ENCODE peak calls at places on chromosomes 6 and 20, in six cellular contexts. E is foreskin fibroblast, K is heart left ventricle, G is endothelial cell of umbilical vein, D is NT2/D1, J is thyroid gland. X is an unnamed sample.

GRCh38 chr6:39855356-39855995 is 63.3 kb downstream of the DAAM2 start:
- DNase-seq in E (peak), K (no peak), G (no peak), D (no peak), J (no peak), X (no peak)

GRCh38 chr20:20872420-20872819 is 160.0 kb upstream of the RALGAPA2 start:
- DNase-seq in E (no peak), K (no peak), G (no peak), D (no peak), J (no peak), X (no peak)

GRCh38 chr20:32622585-32623468 is 37.7 kb upstream of the NOL4L start:
- DNase-seq in E (no peak), K (no peak), G (no peak), D (no peak), J (no peak), X (no peak)

GRCh38 chr6:53647437-53648094 is 18.0 kb downstream of the KLHL31 start:
- DNase-seq in E (no peak), K (no peak), G (no peak), D (no peak), J (no peak), X (peak)

GRCh38 chr20:62123450-62124118 is 1.3 kb downstream of the LSM14B start:
- DNase-seq in E (no peak), K (no peak), G (peak), D (no peak), J (peak), X (no peak)

GRCh38 chr20:56411759-56412472 is at the start of gene CASS4:
- DNase-seq in E (peak), K (peak), G (peak), D (no peak), J (no peak), X (peak)

GRCh38 chr6:168388641-168389633 is 52.0 kb upstream of the SMOC2 start:
- DNase-seq in E (no peak), K (no peak), G (no peak), D (no peak), J (no peak), X (no peak)

GRCh38 chr6:13402711-13403110 is 74.4 kb upstream of the TBC1D7 start:
- DNase-seq in E (no peak), K (no peak), G (no peak), D (no peak), J (no peak), X (no peak)

GRCh38 chr6:143772110-143772509 is 71.0 kb upstream of the LTV1 start:
- DNase-seq in E (no peak), K (no peak), G (no peak), D (no peak), J (no peak), X (no peak)

GRCh38 chr6:165805067-165805525 is 142.1 kb upstream of the PDE10A start:
- DNase-seq in E (no peak), K (no peak), G (no peak), D (no peak), J (no peak), X (no peak)
- H3K4me3 ChIP-seq in E (no peak), K (peak), G (no peak), D (no peak), J (peak), X (no peak)

GRCh38 chr6:32152414-32153251 is 894 bp upstream of the PRRT1 start:
- DNase-seq in E (peak), K (no peak), G (peak), D (no peak), J (peak), X (no peak)
- H3K4me3 ChIP-seq in E (peak), K (peak), G (no peak), D (peak), J (no peak), X (peak)

GRCh38 chr6:81561731-81562130 is 190.8 kb downstream of the TENT5A start:
- DNase-seq in E (no peak), K (no peak), G (no peak), D (no peak), J (no peak), X (no peak)
- H3K4me3 ChIP-seq in E (no peak), K (no peak), G (no peak), D (no peak), J (no peak), X (no peak)

GRCh38 chr6:131948221-131948661 is 2.9 kb downstream of the CCN2 start:
- DNase-seq in E (no peak), K (no peak), G (peak), D (no peak), J (no peak), X (no peak)
- H3K4me3 ChIP-seq in E (peak), K (peak), G (peak), D (no peak), J (no peak), X (no peak)

GRCh38 chr6:154277578-154278128 is 79.0 kb downstream of the IPCEF1 start:
- DNase-seq in E (no peak), K (no peak), G (no peak), D (no peak), J (no peak), X (no peak)

GRCh38 chr6:154274175-154274574 is 82.4 kb downstream of the IPCEF1 start:
- DNase-seq in E (no peak), K (no peak), G (no peak), D (no peak), J (no peak), X (no peak)

GRCh38 chr6:154276810-154277577 is 79.6 kb downstream of the IPCEF1 start:
- DNase-seq in E (no peak), K (no peak), G (peak), D (no peak), J (no peak), X (peak)
- H3K4me3 ChIP-seq in E (no peak), K (no peak), G (no peak), D (no peak), J (no peak), X (no peak)

DNA sequence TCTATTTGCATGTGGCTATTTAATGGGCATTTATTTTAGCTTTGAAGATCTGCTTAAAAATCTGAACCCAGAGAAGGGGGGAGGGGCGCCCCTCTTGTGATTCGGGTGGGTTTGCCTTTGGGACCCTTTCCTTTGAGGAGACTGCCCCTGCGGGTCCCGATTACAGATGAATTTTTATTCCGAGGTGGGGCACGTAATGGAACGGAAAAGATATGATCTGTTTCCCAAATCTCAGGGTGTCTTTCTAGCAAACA is 30.9 kb downstream of the TFAP2A start:
- DNase-seq in E (no peak), K (no peak), G (no peak), D (no peak), J (no peak), X (no peak)
- H3K4me3 ChIP-seq in E (peak), K (no peak), G (no peak), D (no peak), J (no peak), X (no peak)